ENCODE peak calls at places on chromosomes 16 and 17, in six cellular contexts. Q is left cardiac atrium, G is kidney tubule cell, L is mucosa of gallbladder, R is cardiac muscle cell, V is RWPE1. H is an unnamed sample.

GRCh38 chr17:42422412-42422957 is 571 bp downstream of the CAVIN1 start:
- DNase-seq in G (peak), R (peak), Q (peak), V (peak), L (no peak), H (peak)

GRCh38 chr17:79048826-79049755 is 25.1 kb downstream of the C1QTNF1 start:
- DNase-seq in G (no peak), Q (no peak), V (no peak), R (no peak), L (no peak), H (no peak)

GRCh38 chr16:19708498-19709205 is 9.4 kb downstream of the KNOP1 start:
- DNase-seq in G (no peak), Q (no peak), V (no peak), L (no peak), R (no peak), H (no peak)

GRCh38 chr16:72875291-72876036 is 172.5 kb downstream of the ZFHX3 start:
- DNase-seq in L (no peak), V (peak), R (no peak), Q (no peak), G (no peak), H (no peak)

GRCh38 chr17:82929676-82930042 is 89.8 kb upstream of the ZNF750 start:
- DNase-seq in R (no peak), G (no peak), Q (no peak), L (no peak), V (no peak), H (no peak)

GRCh38 chr16:87499189-87499486 is 6.3 kb upstream of the ZCCHC14 start:
- DNase-seq in L (no peak), V (no peak), G (peak), Q (no peak), R (no peak), H (peak)

GRCh38 chr16:77967054-77968035 is 55.0 kb upstream of the CLEC3A start:
- DNase-seq in L (no peak), V (no peak), R (no peak), Q (no peak), G (no peak), H (no peak)

GRCh38 chr17:81365601-81366585 is 29.4 kb upstream of the BAHCC1 start:
- DNase-seq in L (peak), Q (no peak), G (peak), R (no peak), V (peak), H (peak)

GRCh38 chr17:80694085-80694991 is 149.7 kb downstream of the RPTOR start:
- DNase-seq in R (no peak), Q (no peak), G (no peak), L (no peak), V (no peak), H (no peak)

GRCh38 chr17:20059728-20060188 is 50.6 kb downstream of the SPECC1 start:
- DNase-seq in L (no peak), G (peak), R (no peak), V (no peak), Q (no peak), H (no peak)

GRCh38 chr17:77815127-77815905 is 143.2 kb upstream of the TNRC6C start:
- DNase-seq in V (no peak), R (peak), Q (peak), L (no peak), G (no peak), H (no peak)

GRCh38 chr17:50203086-50203485 is 1.7 kb upstream of the COL1A1 start:
- DNase-seq in L (no peak), G (no peak), Q (peak), V (no peak), R (no peak), H (no peak)

GRCh38 chr17:20775331-20775730 is 195.8 kb downstream of the CDRT15L2 start:
- DNase-seq in L (no peak), Q (no peak), G (no peak), V (no peak), R (no peak), H (no peak)

GRCh38 chr16:84629580-84629979 is 11.7 kb upstream of the COTL1 start:
- DNase-seq in L (no peak), V (no peak), G (no peak), R (no peak), Q (no peak), H (no peak)

GRCh38 chr17:72691601-72692000 is 400.9 kb downstream of the SLC39A11 start:
- DNase-seq in L (no peak), Q (no peak), G (no peak), R (no peak), V (no peak), H (no peak)

GRCh38 chr16:77807-78443 is at the start of gene MPG:
- DNase-seq in V (peak), R (peak), G (peak), Q (peak), L (peak), H (peak)

GRCh38 chr17:38543403-38544174 is 62.2 kb downstream of the SRCIN1 start:
- DNase-seq in V (no peak), L (no peak), G (no peak), R (no peak), Q (no peak), H (no peak)

GRCh38 chr16:53780051-53780450 is 76.1 kb downstream of the FTO start:
- DNase-seq in Q (no peak), G (no peak), V (no peak), L (peak), R (no peak), H (no peak)

GRCh38 chr17:14019186-14019956 is 49.9 kb upstream of the COX10 start:
- DNase-seq in V (peak), G (peak), Q (no peak), L (no peak), R (no peak), H (no peak)

GRCh38 chr17:206941-207560 is 25.6 kb upstream of the DOC2B start:
- DNase-seq in V (no peak), G (no peak), R (no peak), L (no peak), Q (peak), H (no peak)

GRCh38 chr17:60599620-60600489 is at the start of gene PPM1D:
- DNase-seq in L (peak), V (peak), G (peak), R (peak), Q (peak), H (peak)

GRCh38 chr16:66421891-66422290 is 5.2 kb upstream of the BEAN1 start:
- DNase-seq in V (no peak), G (no peak), R (no peak), L (no peak), Q (no peak), H (no peak)

GRCh38 chr17:17959520-17960361 is 12.5 kb downstream of the TOM1L2 start:
- DNase-seq in L (no peak), V (no peak), G (peak), R (no peak), Q (no peak), H (no peak)